ENCODE peak calls at places on chromosomes 16 and 17, in seven cellular contexts. P is GM06990, Z is fibroblast of lung, H is lower leg skin, R is neural crest cell, C is neural progenitor cell, N is B cell. I is an unnamed sample.

GRCh38 chr17:65061621-65062020 is 5.1 kb upstream of the GNA13 start:
- DNase-seq in C (peak), N (no peak), P (no peak), Z (no peak), H (no peak), R (no peak), I (no peak)

GRCh38 chr17:45218895-45219661 is 2.6 kb upstream of the FMNL1 start:
- DNase-seq in R (peak), N (peak), Z (peak), H (peak), C (peak), P (peak), I (peak)

GRCh38 chr17:45735488-45735887 is 48.6 kb upstream of the CRHR1 start:
- DNase-seq in H (no peak), C (no peak), R (no peak), P (no peak), Z (no peak), N (peak), I (no peak)

GRCh38 chr16:54193656-54194007 is 93.0 kb downstream of the IRX3 start:
- DNase-seq in P (peak), R (peak), C (peak), N (no peak), Z (peak), H (peak), I (peak)

GRCh38 chr16:23504076-23504452 is 6.2 kb downstream of the GGA2 start:
- DNase-seq in R (no peak), P (no peak), C (no peak), Z (peak), N (peak), H (peak), I (no peak)

GRCh38 chr17:36525113-36525512 is 9.6 kb downstream of the MYO19 start:
- DNase-seq in H (no peak), P (no peak), Z (peak), R (no peak), C (no peak), N (no peak), I (no peak)

GRCh38 chr17:5138616-5139453 is 23.0 kb downstream of the USP6 start:
- DNase-seq in N (no peak), C (no peak), P (no peak), R (no peak), H (no peak), Z (no peak), I (no peak)

GRCh38 chr17:1646199-1646875 is 805 bp upstream of the SCARF1 start:
- DNase-seq in R (no peak), P (no peak), C (no peak), Z (no peak), N (no peak), H (no peak), I (no peak)

GRCh38 chr17:55456307-55457240 is 34.9 kb upstream of the MMD start:
- DNase-seq in R (no peak), N (no peak), Z (no peak), C (no peak), P (no peak), H (no peak), I (no peak)

GRCh38 chr16:22977294-22977697 is 163.3 kb downstream of the HS3ST2 start:
- DNase-seq in N (no peak), R (no peak), Z (no peak), C (peak), H (no peak), P (no peak), I (no peak)

GRCh38 chr17:74821655-74822328 is 37.9 kb downstream of the GRIN2C start:
- DNase-seq in Z (no peak), P (no peak), H (no peak), C (no peak), N (no peak), R (no peak), I (no peak)

GRCh38 chr17:6532441-6532885 is 23.9 kb downstream of the PITPNM3 start:
- DNase-seq in H (no peak), P (no peak), R (no peak), C (no peak), N (no peak), Z (no peak), I (no peak)

GRCh38 chr17:39573447-39574298 is 34.0 kb downstream of the NEUROD2 start:
- DNase-seq in C (peak), N (no peak), P (peak), Z (peak), R (peak), H (peak), I (peak)

GRCh38 chr17:68740555-68741447 is 139.6 kb upstream of the FAM20A start:
- DNase-seq in R (no peak), C (no peak), Z (no peak), P (no peak), H (no peak), N (no peak), I (no peak)
- TF ChIP-seq CTCF in R (peak), C (no peak), Z (no peak), P (peak), H (no peak), N (no peak), I (no peak)

GRCh38 chr17:71237903-71238538 is 882.8 kb upstream of the SOX9 start:
- DNase-seq in H (no peak), C (no peak), P (no peak), R (no peak), N (no peak), Z (peak), I (no peak)
- TF ChIP-seq CTCF in H (no peak), C (no peak), P (no peak), R (no peak), N (no peak), Z (peak), I (no peak)

GRCh38 chr17:17702370-17702769 is 21.1 kb downstream of the RAI1 start:
- DNase-seq in C (no peak), P (no peak), H (no peak), Z (no peak), N (no peak), R (no peak), I (no peak)

GRCh38 chr17:17701658-17702057 is 20.4 kb downstream of the RAI1 start:
- DNase-seq in Z (no peak), C (no peak), R (no peak), H (no peak), N (no peak), P (no peak), I (no peak)

GRCh38 chr17:17703608-17703919 is 22.3 kb downstream of the RAI1 start:
- DNase-seq in C (no peak), P (no peak), R (no peak), H (no peak), N (no peak), Z (no peak), I (no peak)

GRCh38 chr17:17701112-17701511 is 19.9 kb downstream of the RAI1 start:
- DNase-seq in P (no peak), H (no peak), N (no peak), R (no peak), Z (no peak), C (no peak), I (no peak)

DNA sequence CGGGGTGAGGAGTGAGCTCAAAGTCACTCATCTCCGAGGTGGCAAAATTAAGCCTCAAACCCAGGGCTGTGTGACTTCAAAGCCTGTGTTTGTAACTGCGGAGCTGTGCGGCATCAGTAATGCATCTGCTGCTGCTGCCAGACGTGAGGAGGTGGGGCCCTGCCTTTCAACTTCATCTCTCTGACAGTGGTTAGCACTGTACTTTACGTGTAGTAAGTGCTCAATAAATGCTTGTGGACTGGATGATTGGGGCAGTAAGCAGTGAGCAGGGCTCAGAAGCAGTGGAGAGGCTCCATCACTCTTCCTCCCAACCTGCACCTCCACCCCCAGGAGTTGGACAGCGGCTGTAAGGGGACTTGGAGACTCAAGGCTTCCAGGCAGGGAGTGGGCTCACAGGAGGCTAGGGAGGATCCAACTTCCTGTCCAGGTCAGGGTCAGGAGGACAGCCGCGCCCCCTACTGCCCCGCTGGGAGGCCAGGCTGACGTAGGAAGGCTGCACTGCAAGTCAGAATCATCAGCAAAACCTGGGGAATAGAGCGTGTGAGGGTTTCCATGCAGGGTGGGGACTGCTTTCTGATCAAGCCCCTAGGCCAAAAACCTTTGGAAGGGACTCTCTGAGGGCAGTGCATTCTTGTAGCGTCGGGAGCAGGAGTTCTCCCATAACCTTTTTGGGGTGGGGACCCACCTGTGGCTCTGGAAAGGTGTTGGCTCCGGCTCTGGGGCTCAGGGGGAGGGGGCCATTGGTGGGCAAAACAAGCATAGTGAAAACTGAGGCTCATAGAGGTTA is 21.8 kb downstream of the RAI1 start:
- DNase-seq in N (no peak), C (no peak), Z (no peak), P (no peak), R (no peak), H (no peak), I (peak)
- TF ChIP-seq CTCF in N (no peak), C (peak), Z (no peak), P (no peak), R (no peak), H (no peak), I (no peak)

DNA sequence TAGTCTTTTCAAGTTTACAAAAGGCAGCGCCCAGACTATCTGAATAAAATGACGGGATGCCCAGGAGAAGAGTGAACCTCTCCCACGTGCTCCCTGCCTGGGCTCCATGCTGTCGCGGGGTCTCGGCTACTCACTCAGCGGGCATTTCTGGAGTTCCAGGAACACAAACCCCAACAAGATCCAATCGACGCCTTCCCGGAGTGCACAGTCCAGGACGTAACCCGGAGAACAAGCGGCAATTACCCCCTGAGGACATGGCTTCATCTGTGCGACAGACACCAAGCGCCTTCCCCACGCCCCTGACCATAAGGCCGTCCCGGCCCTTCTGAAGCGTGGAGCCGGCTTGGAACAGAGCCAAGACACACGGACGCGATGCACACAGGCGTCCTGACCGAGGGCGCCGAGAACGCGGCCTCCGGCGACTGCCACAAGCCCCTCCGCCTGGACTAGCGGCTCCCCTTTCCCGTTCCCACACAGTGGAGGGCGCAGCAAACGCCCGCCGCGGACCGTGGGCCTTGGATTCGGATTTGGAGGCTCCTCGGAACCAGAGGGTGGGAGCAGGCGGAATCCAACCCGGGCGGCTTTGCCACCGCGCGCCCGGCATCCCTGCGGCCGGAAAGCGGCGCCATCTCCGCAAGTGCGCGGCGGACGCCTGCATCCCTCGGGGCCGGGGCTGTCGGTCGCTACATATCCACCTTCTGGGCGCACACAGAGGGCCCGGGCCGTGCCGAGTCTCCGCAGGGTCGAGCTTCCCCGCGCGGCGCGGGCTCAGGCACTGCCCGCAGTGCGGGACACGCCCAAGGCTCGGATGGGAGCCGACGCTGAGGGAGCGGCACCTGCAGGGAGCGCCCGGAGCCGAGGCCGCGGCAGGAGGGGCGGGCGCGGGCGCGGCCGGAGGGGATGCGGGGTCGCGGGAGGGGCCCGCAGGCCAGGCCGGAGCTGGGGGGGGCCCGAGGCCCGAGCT is 725 bp downstream of the ABCA3 start:
- DNase-seq in C (peak), Z (peak), R (peak), H (no peak), N (peak), P (peak), I (peak)
- TF ChIP-seq CTCF in C (peak), Z (peak), R (no peak), H (no peak), N (no peak), P (peak), I (no peak)

GRCh38 chr17:11239379-11239970 is 1.5 kb upstream of the SHISA6 start:
- DNase-seq in C (no peak), R (no peak), P (no peak), H (no peak), N (no peak), Z (no peak), I (no peak)
- TF ChIP-seq CTCF in C (no peak), R (no peak), P (no peak), H (no peak), N (no peak), Z (no peak), I (no peak)

DNA sequence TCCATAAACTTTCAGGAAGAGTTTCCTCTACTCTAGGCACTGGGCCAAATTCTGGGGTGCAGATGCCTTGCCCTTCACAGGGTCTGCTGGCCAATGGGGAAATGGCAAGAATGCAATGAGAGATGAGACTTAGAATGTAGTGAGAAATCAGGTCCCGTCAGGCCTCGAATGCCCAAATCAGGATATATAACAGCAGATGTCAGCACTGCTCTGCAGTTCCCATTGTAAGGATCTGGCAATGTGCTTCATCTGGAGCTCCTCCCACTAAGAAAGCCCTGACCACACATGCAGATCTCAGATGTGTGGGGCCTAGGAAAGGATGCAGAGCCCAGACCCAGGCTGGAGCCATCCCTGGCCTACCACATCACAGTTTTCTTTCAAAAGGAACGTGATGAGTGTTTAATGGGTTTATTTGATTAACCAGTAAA is 13.9 kb upstream of the LPCAT2 start:
- DNase-seq in C (peak), R (no peak), N (no peak), Z (peak), P (no peak), H (peak), I (no peak)
- TF ChIP-seq CTCF in C (peak), R (no peak), N (no peak), Z (peak), P (no peak), H (no peak), I (no peak)

GRCh38 chr16:71883849-71884638 is at the start of gene ZNF821:
- DNase-seq in Z (peak), H (peak), C (peak), P (peak), N (peak), R (peak), I (peak)
- TF ChIP-seq CTCF in Z (no peak), H (no peak), C (peak), P (no peak), N (peak), R (no peak), I (peak)

DNA sequence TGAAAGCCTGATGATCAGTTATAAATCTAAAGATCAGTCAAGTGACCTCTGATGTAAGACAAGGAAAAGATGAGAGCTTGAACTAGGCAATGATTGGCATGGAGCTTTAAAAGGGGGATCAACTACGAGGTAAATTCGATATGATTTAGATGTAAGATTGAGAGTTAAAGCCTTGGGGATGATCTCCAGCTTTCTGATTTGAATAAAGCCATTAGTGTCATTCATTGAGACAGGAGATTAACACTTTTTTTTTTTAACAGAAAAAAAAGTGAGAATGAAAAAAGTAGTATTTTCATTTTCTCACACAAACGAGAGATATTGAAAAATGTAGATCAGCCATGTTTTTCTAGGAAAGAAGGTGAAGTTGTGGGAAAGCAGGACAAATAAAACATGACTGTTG is 225.4 kb downstream of the CNTNAP4 start:
- DNase-seq in C (no peak), N (no peak), Z (no peak), P (no peak), H (no peak), R (no peak), I (no peak)
- TF ChIP-seq CTCF in C (no peak), N (no peak), Z (no peak), P (no peak), H (no peak), R (no peak), I (no peak)

GRCh38 chr17:66582373-66583111 is 252.4 kb upstream of the CACNG5 start:
- DNase-seq in R (no peak), Z (no peak), C (no peak), N (no peak), H (no peak), P (no peak), I (no peak)
- TF ChIP-seq CTCF in R (no peak), Z (no peak), C (no peak), N (no peak), H (no peak), P (no peak), I (no peak)

DNA sequence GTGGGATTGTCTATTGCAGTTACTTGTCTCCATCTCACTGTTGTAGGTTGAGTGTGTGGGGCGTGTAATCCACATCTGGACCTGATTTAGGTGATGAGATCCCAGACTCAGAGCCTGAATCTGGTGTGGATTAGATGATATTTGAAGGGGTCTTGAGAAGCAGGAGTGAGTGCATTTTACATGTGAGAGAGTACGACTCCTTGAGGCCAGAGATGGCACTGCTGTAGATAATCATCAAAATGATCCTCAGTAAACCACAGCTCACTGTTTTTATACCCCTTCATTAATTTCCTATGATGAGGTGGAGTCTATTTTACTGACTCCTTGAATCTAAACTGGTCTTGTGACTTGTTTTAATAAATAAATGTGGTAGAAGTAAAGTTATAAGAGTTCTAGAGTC is 732.5 kb downstream of the KCNJ2 start:
- DNase-seq in C (no peak), Z (no peak), N (no peak), H (no peak), R (no peak), P (no peak), I (no peak)
- TF ChIP-seq CTCF in C (no peak), Z (no peak), N (no peak), H (no peak), R (no peak), P (no peak), I (no peak)